ENCODE peak calls at places on chromosomes 13 and 19, in four cellular contexts. P is choroid plexus epithelial cell, X is upper lobe of left lung, N is AG09319. H is an unnamed sample.

GRCh38 chr19:11399667-11400066 is 15.6 kb upstream of the EPOR start:
- DNase-seq in P (no peak), X (no peak), N (no peak), H (no peak)

GRCh38 chr13:40394304-40394983 is 272.0 kb downstream of the FOXO1 start:
- DNase-seq in P (no peak), X (no peak), N (no peak), H (no peak)

GRCh38 chr19:38707512-38708114 is 36.7 kb downstream of the CAPN12 start:
- DNase-seq in P (peak; percentile 59), X (peak; percentile 79), N (no peak), H (peak; percentile 57)

GRCh38 chr13:32624441-32624840 is 38.2 kb downstream of the PDS5B start:
- DNase-seq in P (peak; percentile 24), X (no peak), N (no peak), H (no peak)

GRCh38 chr13:33450956-33451709 is 165.6 kb upstream of the STARD13 start:
- DNase-seq in P (no peak), X (no peak), N (no peak), H (no peak)

GRCh38 chr13:110616103-110617101 is 1.1 kb downstream of the NAXD start:
- DNase-seq in P (peak; percentile 54), X (peak; percentile 57), N (peak; percentile 34), H (peak; percentile 34)

GRCh38 chr13:39401091-39401647 is 201.8 kb downstream of the LHFPL6 start:
- DNase-seq in P (no peak), X (no peak), N (no peak), H (no peak)

GRCh38 chr13:100594731-100595130 is 6.1 kb upstream of the GGACT start:
- DNase-seq in P (no peak), X (no peak), N (no peak), H (no peak)

GRCh38 chr19:42134671-42135070 is 2.4 kb upstream of the POU2F2 start:
- DNase-seq in P (no peak), X (no peak), N (no peak), H (no peak)

GRCh38 chr13:31786011-31786410 is 46.7 kb downstream of the RXFP2 start:
- DNase-seq in P (peak; percentile 23), X (no peak), N (no peak), H (no peak)

GRCh38 chr13:49561064-49561410 is 24.3 kb downstream of the RCBTB1 start:
- DNase-seq in P (peak; percentile 31), X (no peak), N (no peak), H (no peak)

GRCh38 chr19:39053276-39054090 is 21.1 kb upstream of the FBXO27 start:
- DNase-seq in P (no peak), X (no peak), N (no peak), H (no peak)

DNA sequence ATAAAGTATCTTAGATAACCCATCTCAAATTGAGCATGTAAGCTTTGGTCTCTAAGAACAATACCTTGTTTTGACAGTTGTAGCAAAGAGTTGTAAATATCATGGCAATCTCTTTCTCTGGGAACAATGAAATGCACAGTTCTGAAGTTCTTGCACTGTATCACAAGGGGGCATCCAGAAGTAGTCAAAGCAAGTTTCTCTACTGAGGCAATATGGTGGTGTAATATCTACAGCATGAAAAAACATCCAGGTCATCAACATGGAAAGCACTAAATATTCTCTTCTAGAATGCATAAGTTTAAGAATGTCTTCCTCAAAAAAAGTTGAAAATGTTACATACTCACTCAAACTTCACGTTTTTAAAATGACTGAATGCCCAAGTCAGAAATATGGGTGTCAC is 19.6 kb downstream of the MTMR6 start:
- DNase-seq in P (peak; percentile 62), X (no peak), N (no peak), H (no peak)
- TF ChIP-seq CTCF in P (peak; percentile 55), X (peak; percentile 11), N (no peak), H (peak; percentile 31)

GRCh38 chr19:31255174-31255862 is 93.9 kb downstream of the TSHZ3 start:
- DNase-seq in P (no peak), X (no peak), N (no peak), H (no peak)

GRCh38 chr19:31257025-31257424 is 92.2 kb downstream of the TSHZ3 start:
- DNase-seq in P (no peak), X (no peak), N (no peak), H (no peak)

GRCh38 chr19:31256601-31256990 is 92.6 kb downstream of the TSHZ3 start:
- DNase-seq in P (no peak), X (no peak), N (no peak), H (no peak)

GRCh38 chr19:31254611-31255010 is 94.6 kb downstream of the TSHZ3 start:
- DNase-seq in P (no peak), X (no peak), N (no peak), H (no peak)

GRCh38 chr19:31255863-31256600 is 93.2 kb downstream of the TSHZ3 start:
- DNase-seq in P (no peak), X (no peak), N (no peak), H (no peak)
- TF ChIP-seq CTCF in P (no peak), X (no peak), N (no peak), H (no peak)

GRCh38 chr13:106661236-106661635 is 93.3 kb upstream of the ARGLU1 start:
- DNase-seq in P (no peak), X (no peak), N (no peak), H (no peak)

GRCh38 chr13:106651442-106651841 is 83.5 kb upstream of the ARGLU1 start:
- DNase-seq in P (no peak), X (no peak), N (no peak), H (no peak)

GRCh38 chr13:106657104-106657503 is 89.2 kb upstream of the ARGLU1 start:
- DNase-seq in P (no peak), X (no peak), N (no peak), H (no peak)

GRCh38 chr13:106650690-106651205 is 82.8 kb upstream of the ARGLU1 start:
- DNase-seq in P (no peak), X (no peak), N (no peak), H (no peak)

GRCh38 chr13:106656214-106656613 is 88.3 kb upstream of the ARGLU1 start:
- DNase-seq in P (no peak), X (no peak), N (no peak), H (no peak)
- TF ChIP-seq CTCF in P (no peak), X (no peak), N (no peak), H (no peak)

GRCh38 chr19:55132453-55133129 is 15.2 kb upstream of the PPP1R12C start:
- DNase-seq in P (no peak), X (no peak), N (no peak), H (no peak)
- TF ChIP-seq CTCF in P (peak; percentile 40), X (peak; percentile 12), N (no peak), H (no peak)

DNA sequence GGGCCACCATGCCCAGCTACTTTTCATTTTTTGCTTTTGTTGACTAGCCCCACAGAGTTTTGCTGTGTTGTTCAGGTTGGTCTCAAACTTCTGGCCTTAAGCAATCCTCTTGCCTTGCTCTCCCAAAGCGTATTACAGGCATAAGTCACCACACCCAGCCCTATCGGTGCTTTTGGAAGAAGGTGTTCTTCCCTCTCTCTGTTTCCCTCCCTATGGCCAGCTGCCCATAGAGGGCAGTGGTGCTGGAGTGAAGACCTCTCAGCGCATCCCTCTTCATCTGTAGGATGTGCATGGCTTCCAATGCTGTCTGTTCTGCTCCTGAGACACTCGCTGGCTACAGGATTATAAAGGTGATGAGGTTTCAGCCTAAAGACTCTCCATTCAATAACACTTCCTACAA is 1.3 kb upstream of the CD22 start:
- DNase-seq in P (peak; percentile 12), X (no peak), N (no peak), H (no peak)
- TF ChIP-seq CTCF in P (peak; percentile 52), X (no peak), N (no peak), H (peak; percentile 13)

GRCh38 chr19:56118666-56119584 is 2.2 kb downstream of the ZNF787 start:
- DNase-seq in P (no peak), X (no peak), N (no peak), H (no peak)

GRCh38 chr19:56120371-56121179 is 520 bp downstream of the ZNF787 start:
- DNase-seq in P (peak; percentile 78), X (peak; percentile 79), N (no peak), H (peak; percentile 68)

GRCh38 chr19:56117889-56118288 is 3.2 kb downstream of the ZNF787 start:
- DNase-seq in P (no peak), X (no peak), N (no peak), H (no peak)

GRCh38 chr19:56120002-56120370 is 1.1 kb downstream of the ZNF787 start:
- DNase-seq in P (no peak), X (no peak), N (no peak), H (no peak)

GRCh38 chr19:56119585-56119978 is 1.5 kb downstream of the ZNF787 start:
- DNase-seq in P (peak; percentile 49), X (no peak), N (no peak), H (no peak)
- TF ChIP-seq CTCF in P (no peak), X (no peak), N (no peak), H (no peak)

GRCh38 chr19:50261446-50261970 is 58.1 kb downstream of the MYH14 start:
- DNase-seq in P (no peak), X (no peak), N (no peak), H (no peak)

GRCh38 chr19:50263176-50263575 is 59.8 kb downstream of the MYH14 start:
- DNase-seq in P (no peak), X (no peak), N (no peak), H (no peak)

GRCh38 chr19:50266896-50267295 is 62.3 kb downstream of the KCNC3 start:
- DNase-seq in P (no peak), X (no peak), N (no peak), H (no peak)

GRCh38 chr19:50266041-50266440 is 62.6 kb downstream of the MYH14 start:
- DNase-seq in P (no peak), X (no peak), N (no peak), H (no peak)

GRCh38 chr19:50264483-50265186 is 61.2 kb downstream of the MYH14 start:
- DNase-seq in P (no peak), X (no peak), N (no peak), H (no peak)
- TF ChIP-seq CTCF in P (no peak), X (no peak), N (no peak), H (no peak)

DNA sequence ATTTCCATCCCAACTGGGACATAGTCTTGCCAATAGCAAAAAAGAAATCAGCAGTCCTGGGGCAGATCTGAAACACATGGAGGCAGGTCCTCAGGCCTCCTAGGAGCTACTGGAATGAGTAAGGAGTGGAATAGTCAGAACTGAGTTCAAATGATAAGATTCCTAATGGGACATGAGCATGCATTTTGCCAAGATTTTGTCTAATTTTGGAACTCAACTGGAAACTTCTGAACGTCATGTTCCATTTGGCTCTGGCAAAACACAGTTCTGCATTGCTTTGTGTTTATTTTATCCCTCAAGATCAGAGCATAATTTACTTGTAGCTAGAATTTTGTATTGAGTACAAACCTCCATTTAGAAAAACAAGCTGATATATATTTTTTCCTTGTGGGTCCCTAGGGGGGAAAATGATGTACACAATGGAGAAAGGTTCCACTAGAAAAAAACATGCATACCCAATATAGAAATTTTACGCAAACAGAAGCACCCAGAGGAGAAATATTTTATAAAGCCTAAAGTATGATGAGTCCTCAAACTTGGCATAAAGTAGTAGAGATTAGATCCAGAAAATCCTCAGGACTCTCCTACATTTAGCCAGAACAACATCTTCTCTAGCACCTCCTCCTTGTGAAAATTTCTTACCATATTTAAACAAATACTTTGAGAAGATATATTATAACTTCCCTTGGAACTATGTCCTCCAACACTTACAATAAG is 149.0 kb upstream of the SERP2 start:
- DNase-seq in P (no peak), X (no peak), N (no peak), H (no peak)
- TF ChIP-seq CTCF in P (no peak), X (no peak), N (no peak), H (no peak)

GRCh38 chr13:51945149-51945548 is 66.1 kb downstream of the ATP7B start:
- DNase-seq in P (no peak), X (no peak), N (no peak), H (no peak)
- TF ChIP-seq CTCF in P (no peak), X (no peak), N (no peak), H (no peak)